ENCODE peak calls at places on chromosomes 12 and 14, in ten cellular contexts. L is AG04450; S is effector memory CD4-positive, alpha-beta T cell; D is esophagus squamous epithelium; I is spleen; Z is astrocyte; N is small intestine; M is GM23248; G is adrenal gland; K is lower lobe of right lung. P is an unnamed sample.

GRCh38 chr14:23437142-23438129 is 2.0 kb upstream of the MYH7 start:
- DNase-seq in M (no peak), Z (no peak), N (no peak), K (no peak), L (no peak), S (no peak), G (peak), I (no peak), D (no peak), P (no peak)

GRCh38 chr14:68695326-68695768 is 97.5 kb downstream of the ZFP36L1 start:
- DNase-seq in S (no peak), M (peak), K (no peak), D (no peak), I (no peak), N (no peak), Z (peak), L (peak), G (peak), P (no peak)

GRCh38 chr14:104179126-104179525 is 40.7 kb downstream of the KIF26A start:
- DNase-seq in M (no peak), D (no peak), Z (no peak), I (no peak), G (no peak), N (no peak), S (no peak), K (no peak), L (no peak), P (no peak)

GRCh38 chr12:124640096-124640495 is 72.7 kb upstream of the NCOR2 start:
- DNase-seq in D (no peak), I (no peak), S (no peak), G (peak), M (peak), K (no peak), L (no peak), N (no peak), Z (peak), P (no peak)

GRCh38 chr12:119725523-119725922 is 57.6 kb downstream of the PRKAB1 start:
- DNase-seq in M (no peak), G (peak), K (no peak), L (no peak), D (no peak), S (no peak), I (no peak), Z (no peak), N (peak), P (no peak)

GRCh38 chr12:112013601-112014402 is 576 bp downstream of the ERP29 start:
- DNase-seq in L (no peak), K (peak), M (peak), I (peak), D (no peak), N (peak), G (peak), S (peak), Z (peak), P (peak)

GRCh38 chr12:123655420-123655819 is 15.5 kb upstream of the TCTN2 start:
- DNase-seq in G (no peak), M (no peak), K (no peak), D (no peak), Z (no peak), I (no peak), S (no peak), N (no peak), L (no peak), P (no peak)

GRCh38 chr12:59085680-59086079 is 165.4 kb upstream of the LRIG3 start:
- DNase-seq in K (no peak), N (no peak), G (no peak), M (peak), I (no peak), D (no peak), L (no peak), Z (no peak), S (no peak), P (no peak)

GRCh38 chr12:93886533-93887511 is 209.6 kb downstream of the CRADD start:
- DNase-seq in Z (peak), N (peak), D (no peak), S (no peak), K (no peak), I (no peak), G (no peak), M (peak), L (peak), P (no peak)

GRCh38 chr12:13093191-13093849 is 10.1 kb downstream of the GSG1 start:
- DNase-seq in L (no peak), S (no peak), I (no peak), D (no peak), Z (peak), N (no peak), K (no peak), M (peak), G (no peak), P (no peak)

GRCh38 chr12:5309654-5310053 is 122.3 kb upstream of the NTF3 start:
- DNase-seq in L (no peak), S (no peak), N (peak), K (peak), M (peak), G (no peak), D (no peak), I (no peak), Z (no peak), P (no peak)

GRCh38 chr12:130549361-130549760 is 166.7 kb downstream of the RIMBP2 start:
- DNase-seq in M (no peak), K (no peak), L (no peak), Z (no peak), I (no peak), S (no peak), N (no peak), D (no peak), G (no peak), P (no peak)

GRCh38 chr14:105858676-105859025 is 332.3 kb downstream of the TMEM121 start:
- DNase-seq in K (peak), G (peak), L (no peak), Z (no peak), M (no peak), S (no peak), N (no peak), I (no peak), D (no peak), P (no peak)

GRCh38 chr14:53663709-53664108 is 292.9 kb downstream of the BMP4 start:
- DNase-seq in L (no peak), S (no peak), I (no peak), G (peak), N (peak), K (no peak), D (no peak), Z (no peak), M (peak), P (peak)

GRCh38 chr14:49969961-49970360 is 77.1 kb downstream of the ARF6 start:
- DNase-seq in D (no peak), S (no peak), M (no peak), I (no peak), L (no peak), K (no peak), N (no peak), Z (no peak), G (no peak), P (no peak)
- H3K27ac ChIP-seq in D (peak), S (peak), M (no peak), I (peak), L (no peak), K (peak), N (no peak), Z (no peak), G (no peak), P (no peak)

GRCh38 chr12:623172-623864 is 39.9 kb downstream of the NINJ2 start:
- DNase-seq in L (no peak), M (no peak), N (no peak), D (no peak), Z (no peak), I (no peak), S (no peak), K (no peak), G (no peak), P (no peak)

GRCh38 chr12:625998-626397 is 37.2 kb downstream of the NINJ2 start:
- DNase-seq in L (no peak), S (no peak), N (no peak), I (no peak), K (no peak), D (no peak), Z (no peak), M (no peak), G (peak), P (no peak)

GRCh38 chr12:627285-627684 is 36.0 kb downstream of the NINJ2 start:
- DNase-seq in I (no peak), N (no peak), G (no peak), S (no peak), Z (no peak), M (no peak), K (no peak), L (no peak), D (no peak), P (no peak)

GRCh38 chr12:622420-622819 is 40.8 kb downstream of the NINJ2 start:
- DNase-seq in Z (no peak), S (no peak), G (no peak), N (no peak), I (no peak), L (no peak), D (no peak), M (peak), K (no peak), P (no peak)

GRCh38 chr12:623865-624372 is 39.3 kb downstream of the NINJ2 start:
- DNase-seq in L (no peak), M (no peak), S (no peak), D (no peak), K (no peak), G (no peak), I (no peak), N (no peak), Z (no peak), P (no peak)
- H3K27ac ChIP-seq in L (no peak), M (no peak), S (no peak), D (peak), K (no peak), G (no peak), I (no peak), N (no peak), Z (no peak), P (no peak)

DNA sequence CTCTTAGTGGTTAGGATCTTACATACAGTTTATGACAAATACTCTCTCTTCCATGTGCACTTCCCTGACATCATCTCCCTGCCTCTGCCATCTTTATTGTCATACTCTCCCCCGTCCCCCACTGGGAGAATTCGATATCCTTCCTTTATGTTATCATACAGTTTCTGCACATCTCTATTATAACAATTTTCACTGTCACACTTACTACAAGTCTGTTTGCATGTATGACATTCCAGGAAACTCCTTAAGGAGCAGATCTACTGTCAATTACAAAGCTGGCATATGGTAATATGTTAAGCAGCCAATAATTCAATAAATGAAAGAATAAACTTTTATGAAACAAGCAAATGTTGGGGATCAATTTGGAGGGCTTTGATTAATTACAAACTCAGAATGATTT is 91.1 kb downstream of the KCNH5 start:
- DNase-seq in M (no peak), D (no peak), K (no peak), S (no peak), G (no peak), N (no peak), I (no peak), L (no peak), Z (no peak), P (no peak)
- H3K27ac ChIP-seq in M (no peak), D (no peak), K (no peak), S (no peak), G (no peak), N (no peak), I (no peak), L (no peak), Z (no peak), P (no peak)

DNA sequence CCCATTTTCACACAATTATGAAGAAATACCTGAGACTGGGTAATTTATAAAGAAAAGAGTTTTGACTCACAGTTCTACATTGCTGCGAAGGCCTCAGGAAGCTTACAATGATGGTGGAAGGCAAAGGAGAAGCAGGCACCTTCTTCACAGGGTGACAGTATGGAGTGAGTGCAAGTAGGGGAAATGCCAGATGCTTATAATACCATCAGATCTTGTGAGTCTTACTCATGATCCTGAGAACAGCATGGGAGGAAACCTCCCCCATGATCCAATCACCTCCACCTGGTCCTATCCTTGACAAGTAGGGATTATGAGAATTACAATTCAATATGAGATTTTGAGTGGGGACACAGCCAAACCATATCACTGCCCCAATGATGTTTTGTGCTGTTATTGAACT is 189.3 kb upstream of the CRY1 start:
- DNase-seq in K (no peak), L (no peak), M (no peak), S (no peak), D (no peak), Z (no peak), I (no peak), N (no peak), G (no peak), P (no peak)
- H3K27ac ChIP-seq in K (no peak), L (no peak), M (no peak), S (no peak), D (no peak), Z (no peak), I (no peak), N (no peak), G (no peak), P (no peak)

GRCh38 chr12:69459477-69459876 is 10.7 kb upstream of the FRS2 start:
- DNase-seq in Z (no peak), G (no peak), K (no peak), L (no peak), N (no peak), S (no peak), D (no peak), I (no peak), M (no peak), P (no peak)
- H3K27ac ChIP-seq in Z (no peak), G (no peak), K (no peak), L (no peak), N (no peak), S (no peak), D (no peak), I (no peak), M (no peak), P (no peak)

GRCh38 chr12:122133192-122133950 is 40.6 kb downstream of the IL31 start:
- DNase-seq in N (no peak), M (no peak), Z (no peak), K (no peak), D (no peak), S (no peak), I (no peak), L (no peak), G (no peak), P (no peak)
- H3K27ac ChIP-seq in N (no peak), M (no peak), Z (no peak), K (no peak), D (no peak), S (no peak), I (no peak), L (no peak), G (no peak), P (no peak)

GRCh38 chr12:50103767-50104321 is at the start of gene GPD1:
- DNase-seq in N (peak), G (peak), I (no peak), L (no peak), Z (no peak), K (peak), S (no peak), M (peak), D (no peak), P (peak)

GRCh38 chr12:50104614-50105366 is 982 bp downstream of the GPD1 start:
- DNase-seq in Z (no peak), G (no peak), N (peak), L (no peak), M (no peak), D (no peak), K (no peak), I (no peak), S (no peak), P (no peak)

GRCh38 chr12:50102186-50102585 is 1.6 kb upstream of the GPD1 start:
- DNase-seq in G (no peak), I (no peak), D (no peak), Z (no peak), N (no peak), M (no peak), L (no peak), K (no peak), S (no peak), P (no peak)

GRCh38 chr12:50102648-50103309 is 1.0 kb upstream of the GPD1 start:
- DNase-seq in L (no peak), K (peak), N (peak), D (no peak), S (no peak), Z (no peak), I (no peak), G (no peak), M (no peak), P (no peak)

DNA sequence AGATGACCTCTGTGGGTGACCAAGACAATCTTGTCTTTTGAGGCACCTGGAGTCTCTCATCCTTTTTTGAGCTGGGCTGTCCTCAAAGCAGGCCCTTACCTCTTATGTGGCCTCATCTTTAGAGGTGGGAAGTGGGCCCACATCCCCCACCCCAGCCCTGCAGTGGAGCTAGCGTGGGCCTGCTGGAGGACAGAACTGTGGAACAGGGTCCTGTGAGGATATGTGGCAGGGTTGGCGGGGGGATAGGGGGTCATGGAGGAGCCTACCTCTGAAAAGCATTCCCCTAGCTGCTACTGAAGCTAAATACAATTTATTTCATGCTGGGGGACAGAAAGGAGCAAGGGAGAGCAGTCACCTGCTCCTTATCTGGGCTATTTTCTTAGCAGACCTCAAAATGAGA is 457 bp upstream of the GPD1 start:
- DNase-seq in M (no peak), I (no peak), Z (no peak), L (no peak), S (no peak), N (no peak), D (no peak), G (no peak), K (no peak), P (no peak)
- H3K27ac ChIP-seq in M (no peak), I (no peak), Z (no peak), L (no peak), S (no peak), N (peak), D (no peak), G (no peak), K (peak), P (no peak)

GRCh38 chr14:74637184-74637562 is 25.1 kb upstream of the LTBP2 start:
- DNase-seq in G (no peak), N (no peak), D (no peak), K (no peak), Z (no peak), M (no peak), L (no peak), S (no peak), I (peak), P (peak)

GRCh38 chr14:74635831-74636230 is 23.8 kb upstream of the LTBP2 start:
- DNase-seq in D (no peak), Z (no peak), K (no peak), S (no peak), G (no peak), M (no peak), I (no peak), N (no peak), L (no peak), P (no peak)

GRCh38 chr14:74634481-74634880 is 22.4 kb upstream of the LTBP2 start:
- DNase-seq in S (no peak), Z (peak), K (no peak), L (no peak), I (peak), N (no peak), M (peak), D (no peak), G (no peak), P (no peak)

GRCh38 chr14:74636424-74637183 is 24.6 kb upstream of the LTBP2 start:
- DNase-seq in N (no peak), L (no peak), K (no peak), M (peak), D (no peak), S (no peak), I (peak), Z (peak), G (no peak), P (no peak)

GRCh38 chr14:74634964-74635363 is 22.9 kb upstream of the LTBP2 start:
- DNase-seq in K (no peak), S (no peak), I (peak), D (no peak), N (no peak), L (no peak), M (no peak), G (no peak), Z (no peak), P (peak)
- H3K27ac ChIP-seq in K (no peak), S (no peak), I (no peak), D (no peak), N (no peak), L (no peak), M (no peak), G (no peak), Z (no peak), P (no peak)

P was measured in neural progenitor cell.